ENCODE peak calls at places on chromosomes 6 and 20, in ten cellular contexts. One of them, this sample, is unnamed.

GRCh38 chr20:40643891-40644290 is 45.1 kb downstream of the MAFB start:
- DNase-seq in upper lobe of right lung: no peak
- DNase-seq in small intestine: no peak
- DNase-seq in dorsolateral prefrontal cortex: no peak
- DNase-seq in CD4-positive, alpha-beta T cell: no peak
- DNase-seq in left ventricle myocardium inferior: no peak
- DNase-seq in Peyer's patch: no peak
- DNase-seq in colonic mucosa: no peak
- DNase-seq in testis: peak
- DNase-seq in CD8-positive, alpha-beta T cell: no peak
- DNase-seq in this sample: no peak

GRCh38 chr20:39898467-39898852 is 790.6 kb downstream of the MAFB start:
- DNase-seq in upper lobe of right lung: no peak
- DNase-seq in testis: no peak
- DNase-seq in CD4-positive, alpha-beta T cell: no peak
- DNase-seq in left ventricle myocardium inferior: no peak
- DNase-seq in colonic mucosa: no peak
- DNase-seq in small intestine: no peak
- DNase-seq in Peyer's patch: no peak
- DNase-seq in CD8-positive, alpha-beta T cell: no peak
- DNase-seq in dorsolateral prefrontal cortex: no peak
- DNase-seq in this sample: no peak

GRCh38 chr6:137126875-137127485 is 46.5 kb downstream of the IL22RA2 start:
- DNase-seq in CD4-positive, alpha-beta T cell: no peak
- DNase-seq in Peyer's patch: no peak
- DNase-seq in CD8-positive, alpha-beta T cell: no peak
- DNase-seq in small intestine: no peak
- DNase-seq in left ventricle myocardium inferior: no peak
- DNase-seq in upper lobe of right lung: no peak
- DNase-seq in colonic mucosa: no peak
- DNase-seq in dorsolateral prefrontal cortex: no peak
- DNase-seq in testis: no peak
- DNase-seq in this sample: no peak

GRCh38 chr6:45169815-45170214 is 158.3 kb upstream of the RUNX2 start:
- DNase-seq in Peyer's patch: no peak
- DNase-seq in colonic mucosa: no peak
- DNase-seq in CD4-positive, alpha-beta T cell: no peak
- DNase-seq in small intestine: no peak
- DNase-seq in left ventricle myocardium inferior: no peak
- DNase-seq in testis: no peak
- DNase-seq in dorsolateral prefrontal cortex: no peak
- DNase-seq in CD8-positive, alpha-beta T cell: no peak
- DNase-seq in upper lobe of right lung: no peak
- DNase-seq in this sample: no peak

GRCh38 chr20:51489611-51490010 is 52.9 kb downstream of the NFATC2 start:
- DNase-seq in colonic mucosa: no peak
- DNase-seq in upper lobe of right lung: no peak
- DNase-seq in left ventricle myocardium inferior: no peak
- DNase-seq in testis: no peak
- DNase-seq in dorsolateral prefrontal cortex: no peak
- DNase-seq in CD4-positive, alpha-beta T cell: no peak
- DNase-seq in Peyer's patch: no peak
- DNase-seq in small intestine: no peak
- DNase-seq in CD8-positive, alpha-beta T cell: no peak
- DNase-seq in this sample: no peak

GRCh38 chr6:128065072-128065471 is 164.2 kb upstream of the THEMIS start:
- DNase-seq in upper lobe of right lung: no peak
- DNase-seq in left ventricle myocardium inferior: no peak
- DNase-seq in colonic mucosa: no peak
- DNase-seq in CD8-positive, alpha-beta T cell: no peak
- DNase-seq in dorsolateral prefrontal cortex: no peak
- DNase-seq in small intestine: no peak
- DNase-seq in testis: no peak
- DNase-seq in CD4-positive, alpha-beta T cell: no peak
- DNase-seq in Peyer's patch: no peak
- DNase-seq in this sample: no peak

GRCh38 chr6:116386581-116387299 is 16.0 kb downstream of the DSE start:
- DNase-seq in colonic mucosa: no peak
- DNase-seq in left ventricle myocardium inferior: no peak
- DNase-seq in CD4-positive, alpha-beta T cell: no peak
- DNase-seq in testis: no peak
- DNase-seq in upper lobe of right lung: no peak
- DNase-seq in small intestine: no peak
- DNase-seq in CD8-positive, alpha-beta T cell: no peak
- DNase-seq in dorsolateral prefrontal cortex: no peak
- DNase-seq in Peyer's patch: no peak
- DNase-seq in this sample: peak

GRCh38 chr6:36843169-36843568 is 3.9 kb upstream of the CPNE5 start:
- DNase-seq in testis: no peak
- DNase-seq in small intestine: peak
- DNase-seq in dorsolateral prefrontal cortex: no peak
- DNase-seq in colonic mucosa: no peak
- DNase-seq in Peyer's patch: no peak
- DNase-seq in CD8-positive, alpha-beta T cell: no peak
- DNase-seq in left ventricle myocardium inferior: no peak
- DNase-seq in CD4-positive, alpha-beta T cell: no peak
- DNase-seq in upper lobe of right lung: no peak
- DNase-seq in this sample: no peak

GRCh38 chr6:113564401-113565161 is 292.6 kb upstream of the MARCKS start:
- DNase-seq in colonic mucosa: peak
- DNase-seq in CD8-positive, alpha-beta T cell: no peak
- DNase-seq in upper lobe of right lung: peak
- DNase-seq in CD4-positive, alpha-beta T cell: no peak
- DNase-seq in left ventricle myocardium inferior: peak
- DNase-seq in small intestine: peak
- DNase-seq in testis: peak
- DNase-seq in dorsolateral prefrontal cortex: peak
- DNase-seq in Peyer's patch: peak
- DNase-seq in this sample: no peak

GRCh38 chr20:32130965-32131364 is 21.5 kb downstream of the TM9SF4 start:
- DNase-seq in CD4-positive, alpha-beta T cell: no peak
- DNase-seq in colonic mucosa: no peak
- DNase-seq in Peyer's patch: no peak
- DNase-seq in small intestine: no peak
- DNase-seq in CD8-positive, alpha-beta T cell: no peak
- DNase-seq in dorsolateral prefrontal cortex: no peak
- DNase-seq in testis: no peak
- DNase-seq in upper lobe of right lung: no peak
- DNase-seq in left ventricle myocardium inferior: no peak
- DNase-seq in this sample: no peak

GRCh38 chr6:1024587-1024986 is 287.3 kb upstream of the FOXQ1 start:
- DNase-seq in Peyer's patch: no peak
- DNase-seq in upper lobe of right lung: no peak
- DNase-seq in testis: no peak
- DNase-seq in CD8-positive, alpha-beta T cell: no peak
- DNase-seq in small intestine: no peak
- DNase-seq in dorsolateral prefrontal cortex: no peak
- DNase-seq in left ventricle myocardium inferior: no peak
- DNase-seq in CD4-positive, alpha-beta T cell: no peak
- DNase-seq in colonic mucosa: no peak
- DNase-seq in this sample: peak

GRCh38 chr6:13063300-13063918 is 264.9 kb downstream of the TBC1D7 start:
- DNase-seq in testis: no peak
- DNase-seq in dorsolateral prefrontal cortex: no peak
- DNase-seq in left ventricle myocardium inferior: no peak
- DNase-seq in CD4-positive, alpha-beta T cell: no peak
- DNase-seq in small intestine: no peak
- DNase-seq in colonic mucosa: no peak
- DNase-seq in upper lobe of right lung: no peak
- DNase-seq in CD8-positive, alpha-beta T cell: no peak
- DNase-seq in Peyer's patch: no peak
- DNase-seq in this sample: no peak

GRCh38 chr20:1761116-1761515 is 103.5 kb upstream of the SIRPG start:
- DNase-seq in Peyer's patch: no peak
- DNase-seq in colonic mucosa: no peak
- DNase-seq in upper lobe of right lung: no peak
- DNase-seq in CD4-positive, alpha-beta T cell: no peak
- DNase-seq in dorsolateral prefrontal cortex: no peak
- DNase-seq in left ventricle myocardium inferior: no peak
- DNase-seq in CD8-positive, alpha-beta T cell: no peak
- DNase-seq in testis: no peak
- DNase-seq in small intestine: no peak
- DNase-seq in this sample: peak

GRCh38 chr6:153167026-153167891 is 36.2 kb upstream of the RGS17 start:
- DNase-seq in left ventricle myocardium inferior: no peak
- DNase-seq in small intestine: no peak
- DNase-seq in upper lobe of right lung: no peak
- DNase-seq in testis: no peak
- DNase-seq in colonic mucosa: no peak
- DNase-seq in Peyer's patch: no peak
- DNase-seq in dorsolateral prefrontal cortex: no peak
- DNase-seq in CD8-positive, alpha-beta T cell: no peak
- DNase-seq in CD4-positive, alpha-beta T cell: no peak
- DNase-seq in this sample: peak

DNA sequence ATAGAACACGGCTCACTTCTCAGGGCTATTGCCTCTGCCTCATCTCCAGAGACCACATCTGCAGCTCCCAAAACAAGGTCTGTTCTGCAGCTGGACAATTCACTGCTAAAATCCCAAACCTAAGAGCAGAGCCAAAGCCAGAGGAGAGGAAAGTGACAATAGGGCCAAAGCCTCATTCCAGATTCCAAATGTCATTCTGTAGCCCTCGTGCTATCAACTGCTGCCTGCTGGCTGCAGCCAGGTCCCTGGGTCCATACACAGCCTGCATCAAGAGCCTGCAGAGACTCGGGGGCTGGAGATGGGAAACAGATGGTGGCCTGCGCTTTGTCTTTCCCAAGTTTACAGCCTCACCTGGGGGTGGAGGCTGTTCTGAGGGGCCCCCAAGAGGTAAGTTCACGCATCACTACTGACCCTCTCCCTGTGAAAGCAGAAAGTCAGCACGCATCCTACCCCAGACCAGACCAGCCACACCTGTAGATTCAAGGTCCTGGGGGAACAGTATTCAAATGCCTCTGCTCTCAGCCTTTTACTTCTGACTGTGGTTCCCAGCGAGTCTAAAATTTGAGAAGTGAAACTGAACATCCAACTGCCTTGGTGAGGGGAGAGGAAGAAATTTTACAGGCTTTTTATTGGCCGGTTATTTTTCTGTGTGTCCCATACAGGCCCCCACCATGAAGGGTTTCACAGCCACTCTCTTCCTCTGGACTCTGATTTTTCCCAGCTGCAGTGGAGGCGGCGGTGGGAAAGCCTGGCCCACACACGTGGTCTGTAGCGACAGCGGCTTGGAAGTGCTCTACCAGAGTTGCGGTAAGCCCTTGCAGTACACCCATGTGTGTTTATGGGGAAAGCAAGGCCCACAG is at the start of gene LY86:
- DNase-seq in CD8-positive, alpha-beta T cell: peak
- DNase-seq in CD4-positive, alpha-beta T cell: no peak
- DNase-seq in left ventricle myocardium inferior: peak
- DNase-seq in dorsolateral prefrontal cortex: peak
- DNase-seq in colonic mucosa: no peak
- DNase-seq in testis: no peak
- DNase-seq in upper lobe of right lung: no peak
- DNase-seq in Peyer's patch: no peak
- DNase-seq in small intestine: no peak
- DNase-seq in this sample: no peak
- H3K27ac ChIP-seq in CD8-positive, alpha-beta T cell: peak
- H3K27ac ChIP-seq in CD4-positive, alpha-beta T cell: peak
- H3K27ac ChIP-seq in left ventricle myocardium inferior: peak
- H3K27ac ChIP-seq in dorsolateral prefrontal cortex: peak
- H3K27ac ChIP-seq in colonic mucosa: peak
- H3K27ac ChIP-seq in testis: peak
- H3K27ac ChIP-seq in upper lobe of right lung: no peak
- H3K27ac ChIP-seq in Peyer's patch: peak
- H3K27ac ChIP-seq in small intestine: peak
- H3K27ac ChIP-seq in this sample: no peak

GRCh38 chr6:52503853-52504777 is 72.7 kb downstream of the TRAM2 start:
- DNase-seq in Peyer's patch: peak
- DNase-seq in colonic mucosa: peak
- DNase-seq in upper lobe of right lung: peak
- DNase-seq in CD4-positive, alpha-beta T cell: no peak
- DNase-seq in small intestine: peak
- DNase-seq in left ventricle myocardium inferior: peak
- DNase-seq in testis: peak
- DNase-seq in dorsolateral prefrontal cortex: no peak
- DNase-seq in CD8-positive, alpha-beta T cell: no peak
- DNase-seq in this sample: peak
- H3K27ac ChIP-seq in Peyer's patch: peak
- H3K27ac ChIP-seq in colonic mucosa: peak
- H3K27ac ChIP-seq in upper lobe of right lung: peak
- H3K27ac ChIP-seq in CD4-positive, alpha-beta T cell: no peak
- H3K27ac ChIP-seq in small intestine: peak
- H3K27ac ChIP-seq in left ventricle myocardium inferior: peak
- H3K27ac ChIP-seq in testis: peak
- H3K27ac ChIP-seq in dorsolateral prefrontal cortex: no peak
- H3K27ac ChIP-seq in CD8-positive, alpha-beta T cell: no peak
- H3K27ac ChIP-seq in this sample: peak

GRCh38 chr6:133568970-133569889 is 319.7 kb upstream of the TCF21 start:
- DNase-seq in upper lobe of right lung: no peak
- DNase-seq in Peyer's patch: no peak
- DNase-seq in CD4-positive, alpha-beta T cell: no peak
- DNase-seq in testis: peak
- DNase-seq in CD8-positive, alpha-beta T cell: no peak
- DNase-seq in colonic mucosa: no peak
- DNase-seq in small intestine: peak
- DNase-seq in left ventricle myocardium inferior: no peak
- DNase-seq in dorsolateral prefrontal cortex: peak
- DNase-seq in this sample: peak

GRCh38 chr6:133571681-133572080 is 317.2 kb upstream of the TCF21 start:
- DNase-seq in colonic mucosa: no peak
- DNase-seq in Peyer's patch: no peak
- DNase-seq in left ventricle myocardium inferior: no peak
- DNase-seq in testis: no peak
- DNase-seq in upper lobe of right lung: no peak
- DNase-seq in dorsolateral prefrontal cortex: no peak
- DNase-seq in CD4-positive, alpha-beta T cell: no peak
- DNase-seq in small intestine: no peak
- DNase-seq in CD8-positive, alpha-beta T cell: no peak
- DNase-seq in this sample: no peak

GRCh38 chr6:133567656-133568055 is 321.3 kb upstream of the TCF21 start:
- DNase-seq in left ventricle myocardium inferior: no peak
- DNase-seq in CD4-positive, alpha-beta T cell: no peak
- DNase-seq in CD8-positive, alpha-beta T cell: no peak
- DNase-seq in testis: no peak
- DNase-seq in colonic mucosa: no peak
- DNase-seq in Peyer's patch: no peak
- DNase-seq in dorsolateral prefrontal cortex: no peak
- DNase-seq in upper lobe of right lung: no peak
- DNase-seq in small intestine: no peak
- DNase-seq in this sample: no peak
- H3K27ac ChIP-seq in left ventricle myocardium inferior: no peak
- H3K27ac ChIP-seq in CD4-positive, alpha-beta T cell: no peak
- H3K27ac ChIP-seq in CD8-positive, alpha-beta T cell: no peak
- H3K27ac ChIP-seq in testis: no peak
- H3K27ac ChIP-seq in colonic mucosa: no peak
- H3K27ac ChIP-seq in Peyer's patch: no peak
- H3K27ac ChIP-seq in dorsolateral prefrontal cortex: no peak
- H3K27ac ChIP-seq in upper lobe of right lung: no peak
- H3K27ac ChIP-seq in small intestine: no peak
- H3K27ac ChIP-seq in this sample: no peak

DNA sequence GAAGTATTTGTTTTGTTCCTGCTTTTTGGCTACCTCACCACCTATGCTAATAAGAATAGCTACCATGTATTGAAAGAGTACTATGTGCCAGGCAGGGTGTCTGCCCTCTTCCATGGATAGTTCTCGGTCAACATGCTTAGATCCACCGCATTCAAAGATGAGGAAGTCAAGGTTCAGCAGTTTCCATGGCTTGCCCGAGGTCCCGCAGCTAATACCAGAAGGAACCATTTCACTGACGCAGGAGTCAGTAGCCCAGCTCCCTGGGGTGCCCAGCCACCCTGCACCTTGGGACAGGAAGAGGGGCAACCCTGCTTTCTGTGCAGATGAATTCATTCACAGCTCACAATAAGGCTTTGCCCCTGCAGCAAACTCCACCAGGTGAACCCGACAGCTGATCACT is 194.4 kb upstream of the RREB1 start:
- DNase-seq in testis: no peak
- DNase-seq in left ventricle myocardium inferior: no peak
- DNase-seq in small intestine: no peak
- DNase-seq in colonic mucosa: no peak
- DNase-seq in upper lobe of right lung: no peak
- DNase-seq in dorsolateral prefrontal cortex: no peak
- DNase-seq in CD4-positive, alpha-beta T cell: no peak
- DNase-seq in Peyer's patch: no peak
- DNase-seq in CD8-positive, alpha-beta T cell: no peak
- DNase-seq in this sample: no peak
- H3K27ac ChIP-seq in testis: no peak
- H3K27ac ChIP-seq in left ventricle myocardium inferior: peak
- H3K27ac ChIP-seq in small intestine: no peak
- H3K27ac ChIP-seq in colonic mucosa: no peak
- H3K27ac ChIP-seq in upper lobe of right lung: no peak
- H3K27ac ChIP-seq in dorsolateral prefrontal cortex: no peak
- H3K27ac ChIP-seq in CD4-positive, alpha-beta T cell: no peak
- H3K27ac ChIP-seq in Peyer's patch: no peak
- H3K27ac ChIP-seq in CD8-positive, alpha-beta T cell: no peak
- H3K27ac ChIP-seq in this sample: no peak